ENCODE peak calls at places on chromosomes 13 and 19, in ten cellular contexts. R, O, H, U, S, C, W, X, A and J are unnamed samples.

GRCh38 chr13:20699715-20700114 is 3.8 kb upstream of the IL17D start:
- DNase-seq in R (no peak), O (no peak), H (no peak), U (no peak), S (no peak), C (no peak), W (no peak), X (no peak), A (no peak), J (no peak)

GRCh38 chr13:29954082-29955043 is 103.9 kb upstream of the UBL3 start:
- DNase-seq in R (no peak), O (peak; percentile 77), H (no peak), U (peak; percentile 66), S (no peak), C (no peak), W (no peak), X (peak; percentile 34), A (no peak), J (peak; percentile 38)

GRCh38 chr13:30829788-30830637 is 76.1 kb upstream of the MEDAG start:
- DNase-seq in R (no peak), O (no peak), H (no peak), U (no peak), S (no peak), C (no peak), W (no peak), X (no peak), A (no peak), J (no peak)

GRCh38 chr13:110227864-110228643 is 78.9 kb downstream of the COL4A1 start:
- DNase-seq in R (no peak), O (no peak), H (no peak), U (no peak), S (no peak), C (no peak), W (no peak), X (no peak), A (no peak), J (no peak)

GRCh38 chr19:49331616-49332055 is 3.6 kb upstream of the CD37 start:
- DNase-seq in R (no peak), O (peak; percentile 78), H (no peak), U (peak; percentile 57), S (no peak), C (peak; percentile 93), W (peak; percentile 53), X (peak; percentile 33), A (no peak), J (peak; percentile 51)

GRCh38 chr19:54586397-54586796 is 7.0 kb upstream of the LILRA1 start:
- DNase-seq in R (no peak), O (no peak), H (no peak), U (no peak), S (no peak), C (no peak), W (no peak), X (no peak), A (no peak), J (no peak)

GRCh38 chr13:101150998-101151397 is 265.3 kb downstream of the NALCN start:
- DNase-seq in R (no peak), O (no peak), H (no peak), U (no peak), S (no peak), C (no peak), W (no peak), X (no peak), A (no peak), J (no peak)

GRCh38 chr13:91133941-91134772 is 213.3 kb upstream of the MIR17HG start:
- DNase-seq in R (peak; percentile 66), O (peak; percentile 19), H (no peak), U (no peak), S (no peak), C (peak; percentile 49), W (peak; percentile 46), X (no peak), A (no peak), J (peak; percentile 22)

GRCh38 chr13:67726979-67727378 is 496.8 kb upstream of the PCDH9 start:
- DNase-seq in R (no peak), O (no peak), H (no peak), U (no peak), S (no peak), C (no peak), W (peak; percentile 14), X (no peak), A (no peak), J (no peak)

GRCh38 chr19:8489591-8490394 is 12.6 kb downstream of the PRAM1 start:
- DNase-seq in R (no peak), O (no peak), H (no peak), U (no peak), S (no peak), C (no peak), W (no peak), X (no peak), A (no peak), J (no peak)

GRCh38 chr13:38763446-38764381 is 76.8 kb downstream of the FREM2 start:
- DNase-seq in R (peak; percentile 55), O (no peak), H (peak; percentile 4), U (no peak), S (no peak), C (peak; percentile 8), W (peak; percentile 50), X (no peak), A (no peak), J (no peak)

GRCh38 chr19:4690362-4690761 is 20.2 kb upstream of the MYDGF start:
- DNase-seq in R (no peak), O (no peak), H (no peak), U (no peak), S (no peak), C (no peak), W (no peak), X (no peak), A (no peak), J (no peak)

GRCh38 chr19:28324275-28325060 is 888.5 kb downstream of the UQCRFS1 start:
- DNase-seq in R (no peak), O (no peak), H (no peak), U (no peak), S (no peak), C (no peak), W (peak; percentile 72), X (no peak), A (no peak), J (no peak)

GRCh38 chr13:44238011-44238421 is 135.6 kb upstream of the SERP2 start:
- DNase-seq in R (no peak), O (no peak), H (peak; percentile 50), U (no peak), S (no peak), C (no peak), W (no peak), X (no peak), A (no peak), J (no peak)

GRCh38 chr19:29842471-29843179 is 30.8 kb downstream of the CCNE1 start:
- DNase-seq in R (no peak), O (no peak), H (no peak), U (no peak), S (no peak), C (no peak), W (peak; percentile 4), X (no peak), A (no peak), J (no peak)

GRCh38 chr13:23871616-23872220 is 17.5 kb downstream of the MIPEP start:
- DNase-seq in R (no peak), O (no peak), H (no peak), U (no peak), S (no peak), C (peak; percentile 8), W (no peak), X (no peak), A (no peak), J (no peak)

GRCh38 chr19:21585491-21585890 is 80.1 kb downstream of the ZNF429 start:
- DNase-seq in R (no peak), O (no peak), H (no peak), U (no peak), S (no peak), C (no peak), W (no peak), X (no peak), A (no peak), J (no peak)

GRCh38 chr19:18763674-18764590 is 27.2 kb downstream of the COMP start:
- DNase-seq in R (no peak), O (no peak), H (no peak), U (no peak), S (no peak), C (peak; percentile 94), W (no peak), X (no peak), A (peak; percentile 28), J (no peak)

GRCh38 chr13:79245937-79246574 is 160.0 kb downstream of the RBM26 start:
- DNase-seq in R (no peak), O (no peak), H (no peak), U (no peak), S (no peak), C (no peak), W (peak; percentile 12), X (no peak), A (no peak), J (no peak)

GRCh38 chr19:46032597-46033025 is 8.2 kb downstream of the IGFL4 start:
- DNase-seq in R (no peak), O (no peak), H (no peak), U (no peak), S (no peak), C (no peak), W (no peak), X (no peak), A (no peak), J (no peak)

GRCh38 chr19:55098716-55099556 is 18.5 kb downstream of the PPP1R12C start:
- DNase-seq in R (no peak), O (no peak), H (no peak), U (no peak), S (no peak), C (no peak), W (no peak), X (no peak), A (no peak), J (no peak)

GRCh38 chr13:69704311-69704710 is 403.3 kb upstream of the ATXN8OS start:
- DNase-seq in R (no peak), O (no peak), H (no peak), U (no peak), S (no peak), C (no peak), W (no peak), X (no peak), A (no peak), J (no peak)

GRCh38 chr19:38869836-38870607 is 8.1 kb downstream of the RINL start:
- DNase-seq in R (no peak), O (peak; percentile 94), H (no peak), U (peak; percentile 94), S (no peak), C (peak; percentile 83), W (peak; percentile 92), X (peak; percentile 93), A (peak; percentile 88), J (peak; percentile 96)

GRCh38 chr13:83286737-83287136 is 595.5 kb downstream of the SLITRK1 start:
- DNase-seq in R (no peak), O (no peak), H (no peak), U (no peak), S (no peak), C (no peak), W (no peak), X (no peak), A (no peak), J (no peak)

GRCh38 chr19:49923055-49924003 is 5.7 kb upstream of the ATF5 start:
- DNase-seq in R (no peak), O (no peak), H (no peak), U (no peak), S (no peak), C (no peak), W (no peak), X (no peak), A (peak; percentile 31), J (no peak)

GRCh38 chr13:73993661-73994060 is 140.5 kb downstream of the KLF12 start:
- DNase-seq in R (no peak), O (no peak), H (no peak), U (no peak), S (no peak), C (no peak), W (no peak), X (no peak), A (no peak), J (no peak)